ENCODE peak calls at places on chromosomes 12 and 14, in seven cellular contexts. O is CD8-positive, alpha-beta T cell; L is body of pancreas; I is fibroblast of pulmonary artery; W is HFFc6; A is uterus; P is mammary epithelial cell. M is an unnamed sample.

GRCh38 chr14:94145902-94146527 is 16.6 kb upstream of the IFI27L2 start:
- DNase-seq in O (no peak), L (no peak), I (no peak), W (no peak), A (no peak), P (peak), M (no peak)

GRCh38 chr14:90654831-90655276 is 161.4 kb downstream of the TTC7B start:
- DNase-seq in O (no peak), L (no peak), I (peak), W (no peak), A (no peak), P (no peak), M (peak)

GRCh38 chr12:26286186-26286585 is 90.8 kb downstream of the SSPN start:
- DNase-seq in O (no peak), L (no peak), I (no peak), W (no peak), A (peak), P (no peak), M (no peak)

GRCh38 chr14:73049428-73049827 is 8.9 kb upstream of the RBM25 start:
- DNase-seq in O (no peak), L (no peak), I (no peak), W (no peak), A (no peak), P (no peak), M (peak)

GRCh38 chr14:101174522-101174838 is 271.0 kb upstream of the RTL1 start:
- DNase-seq in O (no peak), L (peak), I (no peak), W (no peak), A (no peak), P (no peak), M (no peak)

GRCh38 chr12:117587646-117588287 is 226.3 kb upstream of the NOS1 start:
- DNase-seq in O (peak), L (peak), I (peak), W (no peak), A (no peak), P (peak), M (peak)

GRCh38 chr12:80861636-80862378 is 75.9 kb downstream of the LIN7A start:
- DNase-seq in O (no peak), L (no peak), I (peak), W (peak), A (no peak), P (no peak), M (peak)

GRCh38 chr14:91367173-91368171 is 50.1 kb downstream of the CCDC88C start:
- DNase-seq in O (no peak), L (peak), I (no peak), W (no peak), A (no peak), P (peak), M (no peak)

GRCh38 chr14:68694516-68695235 is 98.2 kb downstream of the ZFP36L1 start:
- DNase-seq in O (no peak), L (no peak), I (peak), W (no peak), A (peak), P (no peak), M (peak)

GRCh38 chr12:9940370-9940769 is 8.2 kb upstream of the CLEC2A start:
- DNase-seq in O (no peak), L (no peak), I (peak), W (peak), A (no peak), P (no peak), M (peak)
- TF ChIP-seq CTCF in O (peak), L (no peak), I (peak), W (peak), A (no peak), P (peak), M (peak)

DNA sequence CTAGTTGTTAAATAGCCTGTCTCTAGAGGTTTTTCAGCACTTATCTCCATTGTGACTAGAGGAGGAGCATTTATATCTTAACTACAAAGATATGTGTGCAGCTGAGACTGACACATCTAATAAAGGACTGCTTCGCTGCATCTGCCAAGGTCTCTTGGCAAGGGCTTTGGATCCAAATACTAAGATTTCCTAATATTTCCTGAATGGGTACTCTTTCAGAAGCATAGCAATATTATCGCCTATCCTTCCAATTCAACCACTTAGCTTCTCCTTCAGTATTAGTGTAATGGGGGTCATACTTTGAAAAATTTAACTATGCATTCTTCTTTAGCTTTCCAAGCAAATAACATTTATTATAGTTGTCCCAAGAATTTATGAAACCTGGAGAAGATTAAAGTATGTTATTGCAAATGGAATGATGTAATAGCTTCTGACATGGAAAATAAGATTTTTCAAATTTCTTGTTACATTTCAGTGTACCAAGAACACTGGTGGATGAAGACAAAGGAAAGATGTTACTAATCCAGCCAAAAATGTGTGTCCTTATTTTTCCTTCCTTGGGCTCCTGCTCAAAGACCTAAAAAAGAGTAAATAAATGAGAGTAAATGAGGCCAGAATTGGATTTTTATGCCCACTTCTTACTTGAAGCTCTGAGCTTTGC is 242.9 kb upstream of the PDE3A start:
- DNase-seq in O (no peak), L (no peak), I (peak), W (no peak), A (no peak), P (no peak), M (no peak)
- TF ChIP-seq CTCF in O (no peak), L (no peak), I (no peak), W (no peak), A (no peak), P (no peak), M (no peak)

DNA sequence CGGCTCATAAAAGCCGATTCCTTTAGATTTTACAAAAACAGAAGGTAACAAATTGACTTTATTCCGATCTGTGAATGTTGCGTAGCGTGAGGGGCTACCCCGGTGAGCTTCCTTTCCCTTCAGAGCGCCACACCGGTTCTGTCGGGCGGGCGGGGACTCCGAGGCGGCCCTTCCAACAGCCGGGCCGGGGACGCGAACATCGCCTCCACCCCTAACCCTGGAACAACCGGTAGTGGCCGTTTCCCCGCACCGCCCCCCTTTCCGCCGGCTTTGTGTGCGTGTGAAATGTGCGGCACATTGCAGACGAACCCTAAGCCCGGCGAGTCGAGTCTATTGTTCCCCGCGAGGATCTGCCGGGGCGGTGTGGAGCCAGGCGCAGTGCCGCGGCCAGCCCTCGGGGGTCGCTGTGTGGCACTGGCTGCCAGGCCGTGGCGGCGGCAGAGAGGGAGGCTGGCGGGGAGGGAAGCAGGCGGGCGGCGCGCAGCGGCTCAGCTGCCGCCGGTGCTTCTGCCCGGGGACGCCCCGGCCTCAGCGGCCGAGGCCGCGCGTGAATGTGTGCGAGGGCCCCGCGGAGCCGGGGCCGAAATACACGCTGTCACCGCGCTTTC is 777 bp upstream of the ARID2 start:
- DNase-seq in O (peak), L (peak), I (peak), W (peak), A (peak), P (peak), M (peak)
- TF ChIP-seq CTCF in O (peak), L (peak), I (peak), W (peak), A (peak), P (peak), M (peak)

GRCh38 chr14:22926316-22926715 is 2.9 kb downstream of the PRMT5 start:
- DNase-seq in O (no peak), L (no peak), I (no peak), W (peak), A (no peak), P (peak), M (no peak)
- TF ChIP-seq CTCF in O (no peak), L (no peak), I (no peak), W (no peak), A (no peak), P (no peak), M (no peak)

GRCh38 chr14:25237845-25238244 is 187.9 kb upstream of the STXBP6 start:
- DNase-seq in O (no peak), L (peak), I (peak), W (no peak), A (no peak), P (peak), M (peak)
- TF ChIP-seq CTCF in O (no peak), L (no peak), I (no peak), W (peak), A (no peak), P (no peak), M (peak)

DNA sequence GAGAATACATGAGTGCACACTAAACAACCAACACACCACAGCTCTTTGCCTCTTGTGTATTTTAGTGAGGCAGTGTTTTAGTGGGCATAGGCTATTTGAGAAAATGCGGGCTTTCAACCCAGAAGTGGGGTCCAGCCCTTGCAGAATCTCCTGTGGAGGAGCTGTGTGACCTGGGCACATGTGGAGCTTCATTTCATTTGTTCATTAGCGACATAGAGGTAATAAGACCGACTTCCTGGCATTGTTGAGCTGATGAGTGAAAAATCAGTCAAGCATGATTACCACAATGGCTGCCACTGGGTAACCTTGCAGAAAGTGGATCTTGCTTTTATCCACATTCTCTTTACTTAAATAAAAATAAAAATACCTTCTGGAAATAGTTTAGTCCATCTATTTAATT is 923.5 kb downstream of the BCL11B start:
- DNase-seq in O (no peak), L (no peak), I (no peak), W (no peak), A (no peak), P (no peak), M (no peak)
- TF ChIP-seq CTCF in O (no peak), L (no peak), I (no peak), W (no peak), A (no peak), P (no peak), M (no peak)

DNA sequence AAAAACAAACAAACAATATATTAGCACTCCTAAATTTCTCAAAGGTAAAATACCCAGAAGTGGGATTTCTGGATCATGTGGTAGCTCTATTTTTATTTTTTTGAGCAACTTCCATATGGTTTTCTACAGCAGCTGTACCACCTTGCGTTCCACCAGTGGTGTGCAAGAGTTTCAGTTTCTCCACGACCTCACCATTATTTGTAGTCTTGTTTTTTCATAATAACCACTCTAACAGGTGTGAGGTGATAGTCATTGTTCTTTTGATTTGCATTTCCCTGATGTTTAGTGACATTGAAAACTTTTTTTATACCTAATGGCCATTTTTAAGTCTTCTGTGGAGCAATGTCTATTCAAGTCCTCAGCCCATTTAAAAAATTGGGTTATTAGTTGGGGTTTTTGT is 127.3 kb upstream of the SLC38A2 start:
- DNase-seq in O (no peak), L (no peak), I (no peak), W (no peak), A (no peak), P (no peak), M (no peak)
- TF ChIP-seq CTCF in O (no peak), L (no peak), I (no peak), W (no peak), A (no peak), P (no peak), M (no peak)